ENCODE peak calls at places on chromosomes 6 and 20, in nine cellular contexts. One of them, this sample, is unnamed.
A peak's percentile ranks its signal among the peaks of the same experiment; 100 is the strongest.

GRCh38 chr20:62523473-62524203 is 47.8 kb upstream of the GATA5 start:
- DNase-seq in cardiac muscle cell: no peak
- DNase-seq in colonic mucosa: no peak
- DNase-seq in astrocyte of the spinal cord: no peak
- DNase-seq in DND-41: peak; percentile 69
- DNase-seq in GM12865: peak; percentile 19
- DNase-seq in GM20000: peak; percentile 74
- DNase-seq in activated CD8-positive, alpha-beta T cell treated with anti-CD3 and anti-CD28 coated beads for 36 hours: peak; percentile 95
- DNase-seq in fibroblast of pulmonary artery: no peak
- DNase-seq in this sample: no peak

GRCh38 chr20:36145877-36146707 is 8.4 kb upstream of the EPB41L1 start:
- DNase-seq in cardiac muscle cell: peak; percentile 49
- DNase-seq in colonic mucosa: no peak
- DNase-seq in astrocyte of the spinal cord: no peak
- DNase-seq in DND-41: no peak
- DNase-seq in GM12865: peak; percentile 64
- DNase-seq in GM20000: no peak
- DNase-seq in activated CD8-positive, alpha-beta T cell treated with anti-CD3 and anti-CD28 coated beads for 36 hours: no peak
- DNase-seq in fibroblast of pulmonary artery: no peak
- DNase-seq in this sample: no peak

GRCh38 chr6:37303891-37304503 is 46.1 kb upstream of the TMEM217 start:
- DNase-seq in cardiac muscle cell: peak; percentile 39
- DNase-seq in colonic mucosa: no peak
- DNase-seq in astrocyte of the spinal cord: peak; percentile 27
- DNase-seq in DND-41: peak; percentile 42
- DNase-seq in GM12865: peak; percentile 45
- DNase-seq in GM20000: peak; percentile 38
- DNase-seq in activated CD8-positive, alpha-beta T cell treated with anti-CD3 and anti-CD28 coated beads for 36 hours: peak; percentile 32
- DNase-seq in fibroblast of pulmonary artery: peak; percentile 68
- DNase-seq in this sample: peak; percentile 50

GRCh38 chr6:32096087-32096393 is 13.1 kb downstream of the TNXB start:
- DNase-seq in cardiac muscle cell: no peak
- DNase-seq in colonic mucosa: no peak
- DNase-seq in astrocyte of the spinal cord: no peak
- DNase-seq in DND-41: no peak
- DNase-seq in GM12865: no peak
- DNase-seq in GM20000: no peak
- DNase-seq in activated CD8-positive, alpha-beta T cell treated with anti-CD3 and anti-CD28 coated beads for 36 hours: no peak
- DNase-seq in fibroblast of pulmonary artery: no peak
- DNase-seq in this sample: no peak

GRCh38 chr6:89412071-89413005 is at the start of gene RRAGD:
- DNase-seq in cardiac muscle cell: peak; percentile 87
- DNase-seq in colonic mucosa: peak; percentile 74
- DNase-seq in astrocyte of the spinal cord: no peak
- DNase-seq in DND-41: peak; percentile 83
- DNase-seq in GM12865: peak; percentile 80
- DNase-seq in GM20000: peak; percentile 93
- DNase-seq in activated CD8-positive, alpha-beta T cell treated with anti-CD3 and anti-CD28 coated beads for 36 hours: peak; percentile 74
- DNase-seq in fibroblast of pulmonary artery: no peak
- DNase-seq in this sample: peak; percentile 88

GRCh38 chr6:170062904-170063220 is 228.0 kb downstream of the DLL1 start:
- DNase-seq in cardiac muscle cell: no peak
- DNase-seq in colonic mucosa: no peak
- DNase-seq in astrocyte of the spinal cord: no peak
- DNase-seq in DND-41: no peak
- DNase-seq in GM12865: no peak
- DNase-seq in GM20000: no peak
- DNase-seq in activated CD8-positive, alpha-beta T cell treated with anti-CD3 and anti-CD28 coated beads for 36 hours: no peak
- DNase-seq in fibroblast of pulmonary artery: no peak
- DNase-seq in this sample: no peak

GRCh38 chr6:151054304-151054703 is 185.5 kb upstream of the AKAP12 start:
- DNase-seq in cardiac muscle cell: peak; percentile 68
- DNase-seq in colonic mucosa: peak; percentile 9
- DNase-seq in astrocyte of the spinal cord: peak; percentile 76
- DNase-seq in DND-41: no peak
- DNase-seq in GM12865: no peak
- DNase-seq in GM20000: no peak
- DNase-seq in activated CD8-positive, alpha-beta T cell treated with anti-CD3 and anti-CD28 coated beads for 36 hours: no peak
- DNase-seq in fibroblast of pulmonary artery: peak; percentile 82
- DNase-seq in this sample: no peak

GRCh38 chr20:1383621-1384404 is 9.0 kb downstream of the FKBP1A start:
- DNase-seq in cardiac muscle cell: no peak
- DNase-seq in colonic mucosa: no peak
- DNase-seq in astrocyte of the spinal cord: no peak
- DNase-seq in DND-41: no peak
- DNase-seq in GM12865: no peak
- DNase-seq in GM20000: no peak
- DNase-seq in activated CD8-positive, alpha-beta T cell treated with anti-CD3 and anti-CD28 coated beads for 36 hours: no peak
- DNase-seq in fibroblast of pulmonary artery: no peak
- DNase-seq in this sample: no peak

GRCh38 chr6:103672169-103672568 is 1187.5 kb downstream of the HACE1 start:
- DNase-seq in cardiac muscle cell: peak; percentile 9
- DNase-seq in colonic mucosa: no peak
- DNase-seq in astrocyte of the spinal cord: peak; percentile 45
- DNase-seq in DND-41: no peak
- DNase-seq in GM12865: no peak
- DNase-seq in GM20000: no peak
- DNase-seq in activated CD8-positive, alpha-beta T cell treated with anti-CD3 and anti-CD28 coated beads for 36 hours: no peak
- DNase-seq in fibroblast of pulmonary artery: peak; percentile 6
- DNase-seq in this sample: no peak

GRCh38 chr6:122364084-122364483 is 35.4 kb upstream of the HSF2 start:
- DNase-seq in cardiac muscle cell: no peak
- DNase-seq in colonic mucosa: no peak
- DNase-seq in astrocyte of the spinal cord: no peak
- DNase-seq in DND-41: no peak
- DNase-seq in GM12865: no peak
- DNase-seq in GM20000: no peak
- DNase-seq in activated CD8-positive, alpha-beta T cell treated with anti-CD3 and anti-CD28 coated beads for 36 hours: no peak
- DNase-seq in fibroblast of pulmonary artery: no peak
- DNase-seq in this sample: no peak

GRCh38 chr6:122360809-122361208 is 38.6 kb upstream of the HSF2 start:
- DNase-seq in cardiac muscle cell: no peak
- DNase-seq in colonic mucosa: no peak
- DNase-seq in astrocyte of the spinal cord: no peak
- DNase-seq in DND-41: no peak
- DNase-seq in GM12865: no peak
- DNase-seq in GM20000: no peak
- DNase-seq in activated CD8-positive, alpha-beta T cell treated with anti-CD3 and anti-CD28 coated beads for 36 hours: no peak
- DNase-seq in fibroblast of pulmonary artery: no peak
- DNase-seq in this sample: no peak

GRCh38 chr6:122365775-122366403 is 33.6 kb upstream of the HSF2 start:
- DNase-seq in cardiac muscle cell: no peak
- DNase-seq in colonic mucosa: no peak
- DNase-seq in astrocyte of the spinal cord: no peak
- DNase-seq in DND-41: no peak
- DNase-seq in GM12865: no peak
- DNase-seq in GM20000: no peak
- DNase-seq in activated CD8-positive, alpha-beta T cell treated with anti-CD3 and anti-CD28 coated beads for 36 hours: no peak
- DNase-seq in fibroblast of pulmonary artery: no peak
- DNase-seq in this sample: no peak

DNA sequence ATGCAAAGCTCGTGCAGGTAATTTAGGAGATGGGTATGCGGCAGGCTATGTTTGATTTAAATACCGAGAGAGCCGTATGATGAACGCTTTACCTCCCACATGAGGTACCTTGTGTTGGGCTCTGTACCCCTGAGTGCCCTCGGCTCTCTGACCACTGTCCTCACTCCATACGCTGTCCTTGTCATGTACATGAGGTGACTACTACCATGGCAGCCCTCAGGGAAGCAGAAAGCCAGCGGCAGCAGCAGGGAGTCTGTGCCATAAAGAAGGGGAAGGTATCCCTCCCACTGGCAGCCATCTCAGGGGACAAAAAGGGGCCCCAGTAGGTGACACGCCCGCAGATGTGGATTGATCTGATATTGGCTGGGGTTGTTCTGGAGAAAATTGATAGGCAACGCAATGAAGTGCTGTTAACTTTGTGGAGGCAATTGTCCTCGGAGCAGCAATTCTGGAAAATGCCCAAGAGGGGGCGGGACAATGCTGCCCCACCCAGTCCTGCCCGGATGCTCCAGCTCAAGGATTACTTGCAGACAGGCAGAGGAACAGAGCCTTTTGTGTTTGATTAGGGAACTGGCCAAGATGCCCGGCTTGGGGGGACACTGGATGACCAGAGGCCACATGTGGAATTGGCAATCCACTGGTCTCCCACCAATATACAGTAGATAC is 38.0 kb upstream of the HSF2 start:
- DNase-seq in cardiac muscle cell: no peak
- DNase-seq in colonic mucosa: no peak
- DNase-seq in astrocyte of the spinal cord: no peak
- DNase-seq in DND-41: no peak
- DNase-seq in GM12865: no peak
- DNase-seq in GM20000: no peak
- DNase-seq in activated CD8-positive, alpha-beta T cell treated with anti-CD3 and anti-CD28 coated beads for 36 hours: no peak
- DNase-seq in fibroblast of pulmonary artery: no peak
- DNase-seq in this sample: no peak
- TF ChIP-seq CTCF in cardiac muscle cell: no peak
- TF ChIP-seq CTCF in colonic mucosa: no peak
- TF ChIP-seq CTCF in astrocyte of the spinal cord: no peak
- TF ChIP-seq CTCF in DND-41: no peak
- TF ChIP-seq CTCF in GM12865: no peak
- TF ChIP-seq CTCF in GM20000: no peak
- TF ChIP-seq CTCF in activated CD8-positive, alpha-beta T cell treated with anti-CD3 and anti-CD28 coated beads for 36 hours: no peak
- TF ChIP-seq CTCF in fibroblast of pulmonary artery: no peak
- TF ChIP-seq CTCF in this sample: no peak

DNA sequence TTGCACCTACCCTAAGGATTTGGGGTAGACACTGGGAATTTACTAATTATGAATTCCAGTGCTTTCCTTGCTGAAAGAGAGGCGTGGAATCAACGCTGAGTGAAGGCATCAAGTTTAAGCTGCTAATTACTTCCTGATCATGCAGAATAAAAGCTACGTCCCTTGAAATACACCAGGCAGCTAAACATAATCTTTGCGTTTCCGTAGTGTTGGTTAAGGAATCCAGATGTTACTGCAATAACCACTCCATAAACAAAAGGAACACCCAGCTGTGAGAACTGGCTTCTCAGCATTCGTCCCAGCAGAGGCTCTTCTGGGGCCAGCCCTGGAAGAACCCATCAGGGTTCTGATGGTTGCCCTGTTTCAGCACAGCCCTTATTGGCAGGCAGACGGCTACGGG is 111.4 kb downstream of the CDH26 start:
- DNase-seq in cardiac muscle cell: no peak
- DNase-seq in colonic mucosa: no peak
- DNase-seq in astrocyte of the spinal cord: no peak
- DNase-seq in DND-41: no peak
- DNase-seq in GM12865: no peak
- DNase-seq in GM20000: no peak
- DNase-seq in activated CD8-positive, alpha-beta T cell treated with anti-CD3 and anti-CD28 coated beads for 36 hours: no peak
- DNase-seq in fibroblast of pulmonary artery: no peak
- DNase-seq in this sample: no peak
- TF ChIP-seq CTCF in cardiac muscle cell: no peak
- TF ChIP-seq CTCF in colonic mucosa: no peak
- TF ChIP-seq CTCF in astrocyte of the spinal cord: no peak
- TF ChIP-seq CTCF in DND-41: no peak
- TF ChIP-seq CTCF in GM12865: no peak
- TF ChIP-seq CTCF in GM20000: no peak
- TF ChIP-seq CTCF in activated CD8-positive, alpha-beta T cell treated with anti-CD3 and anti-CD28 coated beads for 36 hours: no peak
- TF ChIP-seq CTCF in fibroblast of pulmonary artery: no peak
- TF ChIP-seq CTCF in this sample: no peak

DNA sequence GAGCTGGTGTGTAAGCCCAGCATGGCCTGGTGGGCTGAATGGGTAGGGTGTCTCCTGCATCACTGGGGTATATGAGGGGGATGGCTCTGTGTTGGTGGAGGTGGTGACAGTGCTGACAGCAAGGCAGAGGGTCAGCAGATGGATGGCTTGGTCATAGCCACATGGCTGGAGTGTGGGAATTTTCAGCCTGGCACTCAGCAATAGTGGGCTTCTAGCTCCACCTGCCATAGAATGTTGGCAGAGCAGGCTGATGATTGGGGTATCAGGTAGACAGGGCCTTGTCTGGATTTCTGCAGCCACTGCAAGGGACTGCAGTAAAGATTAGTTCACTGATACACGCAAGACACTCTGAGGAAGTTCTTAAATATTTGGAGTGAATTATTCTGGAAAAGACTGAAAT is 137.5 kb upstream of the BACH2 start:
- DNase-seq in cardiac muscle cell: peak; percentile 33
- DNase-seq in colonic mucosa: no peak
- DNase-seq in astrocyte of the spinal cord: no peak
- DNase-seq in DND-41: no peak
- DNase-seq in GM12865: no peak
- DNase-seq in GM20000: no peak
- DNase-seq in activated CD8-positive, alpha-beta T cell treated with anti-CD3 and anti-CD28 coated beads for 36 hours: no peak
- DNase-seq in fibroblast of pulmonary artery: no peak
- DNase-seq in this sample: no peak
- TF ChIP-seq CTCF in cardiac muscle cell: no peak
- TF ChIP-seq CTCF in colonic mucosa: no peak
- TF ChIP-seq CTCF in astrocyte of the spinal cord: no peak
- TF ChIP-seq CTCF in DND-41: no peak
- TF ChIP-seq CTCF in GM12865: no peak
- TF ChIP-seq CTCF in GM20000: no peak
- TF ChIP-seq CTCF in activated CD8-positive, alpha-beta T cell treated with anti-CD3 and anti-CD28 coated beads for 36 hours: no peak
- TF ChIP-seq CTCF in fibroblast of pulmonary artery: no peak
- TF ChIP-seq CTCF in this sample: no peak

GRCh38 chr6:63448229-63448628 is 124.1 kb upstream of the LOC128125822 start:
- DNase-seq in cardiac muscle cell: no peak
- DNase-seq in colonic mucosa: no peak
- DNase-seq in astrocyte of the spinal cord: no peak
- DNase-seq in DND-41: no peak
- DNase-seq in GM12865: no peak
- DNase-seq in GM20000: no peak
- DNase-seq in activated CD8-positive, alpha-beta T cell treated with anti-CD3 and anti-CD28 coated beads for 36 hours: no peak
- DNase-seq in fibroblast of pulmonary artery: no peak
- DNase-seq in this sample: no peak

GRCh38 chr6:63447134-63447533 is 125.1 kb upstream of the LOC128125822 start:
- DNase-seq in cardiac muscle cell: no peak
- DNase-seq in colonic mucosa: no peak
- DNase-seq in astrocyte of the spinal cord: no peak
- DNase-seq in DND-41: no peak
- DNase-seq in GM12865: no peak
- DNase-seq in GM20000: no peak
- DNase-seq in activated CD8-positive, alpha-beta T cell treated with anti-CD3 and anti-CD28 coated beads for 36 hours: no peak
- DNase-seq in fibroblast of pulmonary artery: no peak
- DNase-seq in this sample: no peak

GRCh38 chr6:63451238-63451637 is 121.0 kb upstream of the LOC128125822 start:
- DNase-seq in cardiac muscle cell: no peak
- DNase-seq in colonic mucosa: no peak
- DNase-seq in astrocyte of the spinal cord: no peak
- DNase-seq in DND-41: no peak
- DNase-seq in GM12865: no peak
- DNase-seq in GM20000: no peak
- DNase-seq in activated CD8-positive, alpha-beta T cell treated with anti-CD3 and anti-CD28 coated beads for 36 hours: no peak
- DNase-seq in fibroblast of pulmonary artery: no peak
- DNase-seq in this sample: no peak

GRCh38 chr6:63452117-63452516 is 120.2 kb upstream of the LOC128125822 start:
- DNase-seq in cardiac muscle cell: no peak
- DNase-seq in colonic mucosa: peak; percentile 57
- DNase-seq in astrocyte of the spinal cord: no peak
- DNase-seq in DND-41: no peak
- DNase-seq in GM12865: no peak
- DNase-seq in GM20000: no peak
- DNase-seq in activated CD8-positive, alpha-beta T cell treated with anti-CD3 and anti-CD28 coated beads for 36 hours: no peak
- DNase-seq in fibroblast of pulmonary artery: peak; percentile 1
- DNase-seq in this sample: no peak

DNA sequence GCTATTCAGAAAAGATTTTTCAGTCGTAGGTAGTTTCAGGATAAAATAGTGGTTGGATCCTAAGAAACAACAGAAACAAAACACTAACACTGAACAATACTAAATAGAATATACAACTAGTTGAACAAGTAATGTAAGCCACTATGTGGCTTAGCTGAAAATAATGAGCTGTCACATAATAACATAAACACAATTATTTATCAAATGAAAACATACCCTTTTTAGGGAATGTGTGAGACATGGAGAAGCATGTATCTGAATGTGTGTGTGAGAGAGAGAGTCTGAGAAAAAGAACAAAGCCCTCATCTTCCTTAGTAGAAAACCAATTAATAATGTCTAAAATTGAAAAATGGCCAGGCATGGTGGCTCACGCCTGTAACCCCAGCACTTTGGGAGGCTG is 122.6 kb upstream of the LOC128125822 start:
- DNase-seq in cardiac muscle cell: no peak
- DNase-seq in colonic mucosa: no peak
- DNase-seq in astrocyte of the spinal cord: no peak
- DNase-seq in DND-41: no peak
- DNase-seq in GM12865: no peak
- DNase-seq in GM20000: no peak
- DNase-seq in activated CD8-positive, alpha-beta T cell treated with anti-CD3 and anti-CD28 coated beads for 36 hours: no peak
- DNase-seq in fibroblast of pulmonary artery: no peak
- DNase-seq in this sample: no peak
- TF ChIP-seq CTCF in cardiac muscle cell: no peak
- TF ChIP-seq CTCF in colonic mucosa: no peak
- TF ChIP-seq CTCF in astrocyte of the spinal cord: no peak
- TF ChIP-seq CTCF in DND-41: no peak
- TF ChIP-seq CTCF in GM12865: no peak
- TF ChIP-seq CTCF in GM20000: no peak
- TF ChIP-seq CTCF in activated CD8-positive, alpha-beta T cell treated with anti-CD3 and anti-CD28 coated beads for 36 hours: no peak
- TF ChIP-seq CTCF in fibroblast of pulmonary artery: no peak
- TF ChIP-seq CTCF in this sample: no peak